ENCODE peak calls at places on chromosomes 6 and 20, in seven cellular contexts. K is tibial artery; C is neuronal stem cell; L is left ventricle myocardium inferior; A is CD4-positive, CD25-positive, alpha-beta regulatory T cell; N is IMR-90; P is prostate gland. F is an unnamed sample.
A peak's percentile ranks its signal among the peaks of the same experiment; 100 is the strongest.

GRCh38 chr20:64148581-64148980 is 15.7 kb upstream of the MYT1 start:
- DNase-seq in N (no peak), C (no peak), L (no peak), A (no peak), P (no peak), K (no peak), F (no peak)

GRCh38 chr20:1854246-1854645 is 41.0 kb upstream of the SIRPA start:
- DNase-seq in C (no peak), A (no peak), N (no peak), K (no peak), P (no peak), L (no peak), F (no peak)

GRCh38 chr20:53872561-53873248 is 197.7 kb downstream of the BCAS1 start:
- DNase-seq in K (no peak), N (peak; percentile 30), A (peak; percentile 7), L (no peak), P (no peak), C (no peak), F (peak; percentile 81)

GRCh38 chr20:6583134-6583738 is 184.2 kb upstream of the BMP2 start:
- DNase-seq in A (no peak), N (peak; percentile 55), K (no peak), C (peak; percentile 65), P (peak; percentile 20), L (peak; percentile 20), F (no peak)

GRCh38 chr20:32167552-32167951 is 40.0 kb downstream of the PLAGL2 start:
- DNase-seq in A (no peak), K (peak; percentile 35), N (no peak), P (no peak), L (no peak), C (no peak), F (no peak)

GRCh38 chr20:62727584-62728027 is 19.0 kb downstream of the NTSR1 start:
- DNase-seq in L (peak; percentile 7), C (no peak), P (no peak), A (no peak), K (peak; percentile 33), N (no peak), F (no peak)

GRCh38 chr20:25622049-25622448 is 1.8 kb downstream of the NANP start:
- DNase-seq in A (no peak), N (peak; percentile 3), L (no peak), C (no peak), P (no peak), K (no peak), F (no peak)

GRCh38 chr6:149938571-149939462 is 3.0 kb upstream of the ULBP2 start:
- DNase-seq in N (no peak), K (peak; percentile 63), C (no peak), L (no peak), A (peak; percentile 46), P (no peak), F (peak; percentile 78)

GRCh38 chr20:21397341-21398108 is at the start of gene NKX2-4:
- DNase-seq in P (no peak), A (no peak), C (no peak), K (no peak), N (no peak), L (no peak), F (no peak)

GRCh38 chr6:154996841-154997311 is 1.8 kb downstream of the TIAM2 start:
- DNase-seq in A (no peak), C (no peak), N (no peak), K (no peak), L (no peak), P (no peak), F (no peak)

GRCh38 chr20:23061713-23062561 is 12.5 kb upstream of the THBD start:
- DNase-seq in P (no peak), L (peak; percentile 44), K (peak; percentile 80), C (no peak), A (no peak), N (peak; percentile 57), F (no peak)

GRCh38 chr20:50921055-50921454 is 10.2 kb downstream of the ADNP start:
- DNase-seq in L (no peak), K (no peak), A (no peak), C (no peak), P (no peak), N (no peak), F (no peak)

GRCh38 chr6:143337201-143337949 is 113.1 kb downstream of the ADAT2 start:
- DNase-seq in L (peak; percentile 22), N (peak; percentile 8), C (no peak), A (peak; percentile 14), P (no peak), K (no peak), F (peak; percentile 8)

GRCh38 chr20:11229772-11230171 is 556.0 kb upstream of the JAG1 start:
- DNase-seq in P (no peak), C (peak; percentile 42), L (peak; percentile 33), A (no peak), K (peak; percentile 84), N (peak; percentile 99), F (no peak)

GRCh38 chr6:78533426-78533825 is 333.9 kb upstream of the IRAK1BP1 start:
- DNase-seq in A (no peak), C (no peak), K (no peak), N (peak; percentile 11), P (no peak), L (no peak), F (no peak)

GRCh38 chr6:47574789-47575188 is 97.2 kb downstream of the CD2AP start:
- DNase-seq in N (no peak), L (no peak), C (no peak), A (no peak), K (no peak), P (no peak), F (no peak)

GRCh38 chr20:53819973-53820451 is 226.4 kb upstream of the ZNF217 start:
- DNase-seq in A (no peak), L (no peak), P (no peak), N (no peak), K (no peak), C (no peak), F (no peak)

GRCh38 chr6:4295789-4296165 is 160.4 kb upstream of the ECI2 start:
- DNase-seq in A (no peak), C (no peak), K (no peak), L (no peak), N (no peak), P (no peak), F (no peak)

GRCh38 chr20:61708891-61709290 is 356.8 kb downstream of the TAF4 start:
- DNase-seq in K (no peak), N (no peak), C (no peak), A (no peak), P (no peak), L (no peak), F (no peak)

GRCh38 chr20:56400001-56400640 is 7.7 kb downstream of the CSTF1 start:
- DNase-seq in A (peak; percentile 47), L (no peak), P (peak; percentile 41), K (no peak), C (peak; percentile 52), N (peak; percentile 84), F (peak; percentile 65)

GRCh38 chr20:2179957-2180356 is 78.3 kb downstream of the STK35 start:
- DNase-seq in A (no peak), C (no peak), K (no peak), N (no peak), P (no peak), L (no peak), F (no peak)

GRCh38 chr6:31114540-31114876 is at the start of gene PSORS1C1:
- DNase-seq in A (no peak), P (peak; percentile 80), N (peak; percentile 95), L (peak; percentile 89), K (peak; percentile 94), C (no peak), F (no peak)

GRCh38 chr6:148382856-148383255 is 40.2 kb downstream of the SASH1 start:
- DNase-seq in P (no peak), A (no peak), N (peak; percentile 20), K (no peak), C (no peak), L (no peak), F (no peak)

GRCh38 chr6:3194535-3195376 is 32.7 kb downstream of the TUBB2B start:
- DNase-seq in L (no peak), A (no peak), N (peak; percentile 46), C (peak; percentile 59), K (no peak), P (no peak), F (no peak)

GRCh38 chr20:1341561-1342265 is 12.8 kb upstream of the SDCBP2 start:
- DNase-seq in A (no peak), N (peak; percentile 80), P (no peak), L (no peak), C (no peak), K (no peak), F (no peak)

DNA sequence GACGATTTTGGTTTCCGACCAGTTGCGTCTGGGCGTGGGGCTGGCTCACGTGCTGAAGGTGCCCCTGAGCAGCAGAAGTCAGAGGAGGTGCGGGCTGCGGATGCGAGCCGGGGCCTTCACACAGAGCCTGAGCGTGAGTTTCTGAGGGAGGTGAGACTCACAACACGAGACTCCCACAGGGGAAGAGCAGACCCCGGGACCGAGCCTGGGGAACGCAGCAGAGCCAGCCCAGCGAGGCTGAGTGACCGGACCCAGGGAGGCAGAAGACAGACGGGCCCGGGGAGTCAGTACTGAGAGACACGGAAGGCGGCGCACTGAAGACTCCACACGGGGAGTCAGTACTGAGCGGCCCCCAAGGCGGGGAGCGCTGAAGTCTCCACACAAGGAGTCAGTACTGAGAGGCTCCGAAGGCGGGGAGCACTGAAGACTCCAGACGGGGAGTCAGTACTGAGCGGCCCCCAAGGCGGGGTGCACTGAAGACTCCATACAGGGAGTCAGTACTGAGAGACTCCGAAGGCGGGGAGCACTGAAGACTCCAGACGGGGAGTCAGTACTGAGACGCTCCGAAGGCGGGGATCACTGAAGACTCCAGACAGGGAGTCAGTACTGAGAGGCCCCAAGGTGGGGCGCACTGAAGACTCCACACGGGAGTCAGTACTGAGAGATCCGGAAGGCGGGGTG is 77.8 kb downstream of the DLL1 start:
- DNase-seq in C (no peak), K (peak; percentile 61), N (no peak), P (no peak), A (no peak), L (no peak), F (no peak)
- H3K9me3 ChIP-seq in C (no peaks in the 10 kb centered on the region), K (no peaks in the 10 kb centered on the region), N (peaks cover 19% of the 10 kb centered on the region), P (no peaks in the 10 kb centered on the region), A (no peaks in the 10 kb centered on the region), L (no peaks in the 10 kb centered on the region), F (no peaks in the 10 kb centered on the region)

GRCh38 chr6:138592698-138593097 is 93.4 kb upstream of the NHSL1 start:
- DNase-seq in K (no peak), A (no peak), P (no peak), N (no peak), C (no peak), L (no peak), F (no peak)
- H3K4me3 ChIP-seq in K (no peak overlapping the region), A (peak overlapping the region; percentile 60), P (no peak overlapping the region), N (no peak overlapping the region), C (no peak overlapping the region), L (peak overlapping the region; percentile 5), F (no peak overlapping the region)

GRCh38 chr20:46700481-46700880 is 9.0 kb upstream of the SLC2A10 start:
- DNase-seq in P (no peak), C (no peak), K (no peak), L (no peak), A (no peak), N (no peak), F (no peak)
- H3K4me1 ChIP-seq in P (no peaks in the 10 kb centered on the region), C (peaks cover 23% of the 10 kb centered on the region), K (no peaks in the 10 kb centered on the region), L (no peaks in the 10 kb centered on the region), A (no peaks in the 10 kb centered on the region), N (peaks cover 11% of the 10 kb centered on the region), F (no peaks in the 10 kb centered on the region)

DNA sequence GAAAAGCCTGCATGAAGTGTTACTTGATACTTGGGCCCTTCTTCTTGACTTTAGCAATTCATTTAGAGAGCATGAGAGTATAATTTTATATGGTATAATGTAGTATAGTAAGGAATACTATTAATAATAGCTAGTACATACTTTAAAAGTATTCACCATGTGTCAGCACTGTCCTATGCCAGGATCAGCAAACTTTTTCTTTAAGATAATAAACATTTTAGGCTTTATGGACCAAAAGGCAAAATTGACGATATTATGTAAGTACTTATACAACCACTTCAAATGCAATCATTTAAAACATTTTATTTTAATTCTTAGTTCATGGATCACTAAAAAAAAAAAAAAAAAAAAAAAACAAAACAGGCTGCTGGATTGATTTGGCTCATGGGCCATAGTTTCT is 163.9 kb downstream of the IBTK start:
- DNase-seq in K (no peak), A (no peak), N (peak; percentile 78), C (no peak), P (no peak), L (no peak), F (no peak)
- H3K9me3 ChIP-seq in K (no peaks in the 10 kb centered on the region), A (no peaks in the 10 kb centered on the region), N (no peaks in the 10 kb centered on the region), C (no peaks in the 10 kb centered on the region), P (no peaks in the 10 kb centered on the region), L (no peaks in the 10 kb centered on the region), F (no peaks in the 10 kb centered on the region)